ENCODE peak calls at places on chromosomes 3 and 15, in four cellular contexts. A, N, T and P are unnamed samples.
A peak's percentile ranks its signal among the peaks of the same experiment; 100 is the strongest.

GRCh38 chr3:141065841-141066592 is 14.9 kb downstream of the SPSB4 start:
- ATAC-seq in T (peak; percentile 24), N (no peak), A (peak; percentile 10), P (no peak)

GRCh38 chr3:177193706-177194268 is 3.5 kb downstream of the TBL1XR1 start:
- ATAC-seq in N (no peak), T (no peak), A (no peak), P (no peak)

GRCh38 chr15:93417156-93418077 is 328.4 kb upstream of the RGMA start:
- ATAC-seq in N (no peak), A (no peak), T (peak; percentile 81), P (no peak)

GRCh38 chr3:152428577-152428976 is 159.8 kb downstream of the MBNL1 start:
- ATAC-seq in N (no peak), T (no peak), A (no peak), P (no peak)

GRCh38 chr3:20185364-20185732 is 658 bp downstream of the SGO1 start:
- ATAC-seq in A (no peak), T (no peak), N (no peak), P (no peak)

GRCh38 chr3:155325263-155325835 is 31.9 kb upstream of the STRIT1 start:
- ATAC-seq in T (no peak), A (no peak), N (no peak), P (no peak)

GRCh38 chr3:183895774-183896173 is 11.1 kb upstream of the PARL start:
- ATAC-seq in T (peak; percentile 40), N (no peak), A (no peak), P (no peak)

GRCh38 chr15:89463113-89463512 is 33.3 kb downstream of the RHCG start:
- ATAC-seq in N (no peak), A (no peak), T (no peak), P (peak; percentile 1)

GRCh38 chr3:181086011-181086410 is 96.5 kb upstream of the DNAJC19 start:
- ATAC-seq in T (peak; percentile 51), N (no peak), A (no peak), P (no peak)

GRCh38 chr3:141570068-141570467 is 83.2 kb downstream of the RASA2 start:
- ATAC-seq in N (no peak), T (no peak), A (no peak), P (no peak)

GRCh38 chr3:134803051-134803505 is 8.0 kb downstream of the EPHB1 start:
- ATAC-seq in T (no peak), N (peak; percentile 90), A (no peak), P (no peak)